ENCODE peak calls at places on chromosomes 1 and 21, in six cellular contexts. F is posterior cingulate gyrus, U is pancreas, C is T-helper 17 cell, N is anterior cingulate cortex, H is gastrocnemius medialis. D is an unnamed sample.

GRCh38 chr1:208456487-208456886 is 212.3 kb upstream of the PLXNA2 start:
- DNase-seq in F (no peak), U (no peak), C (no peak), N (no peak), H (no peak), D (no peak)

GRCh38 chr21:18970416-18970815 is 566.8 kb upstream of the TMPRSS15 start:
- DNase-seq in F (no peak), U (no peak), C (no peak), N (no peak), H (no peak), D (no peak)

GRCh38 chr1:2187619-2188018 is 7.0 kb downstream of the FAAP20 start:
- DNase-seq in F (no peak), U (no peak), C (no peak), N (no peak), H (no peak), D (no peak)

GRCh38 chr1:9081473-9081872 is 12.0 kb upstream of the SLC2A5 start:
- DNase-seq in F (no peak), U (no peak), C (no peak), N (no peak), H (no peak), D (no peak)

GRCh38 chr1:160830321-160831153 is 32.1 kb downstream of the CD244 start:
- DNase-seq in F (peak), U (peak), C (peak), N (no peak), H (no peak), D (peak)

GRCh38 chr1:236604218-236605029 is at the start of gene HEATR1:
- DNase-seq in F (peak), U (peak), C (peak), N (peak), H (peak), D (peak)

GRCh38 chr1:64630611-64631010 is 114.3 kb upstream of the RAVER2 start:
- DNase-seq in F (no peak), U (no peak), C (no peak), N (no peak), H (no peak), D (no peak)

GRCh38 chr1:214983126-214983869 is 99.2 kb upstream of the KCNK2 start:
- DNase-seq in F (no peak), U (no peak), C (no peak), N (no peak), H (no peak), D (no peak)

GRCh38 chr1:46411601-46412341 is 17.7 kb downstream of the FAAH start:
- DNase-seq in F (peak), U (no peak), C (no peak), N (no peak), H (no peak), D (no peak)

GRCh38 chr1:37153701-37154100 is 119.4 kb upstream of the GRIK3 start:
- DNase-seq in F (no peak), U (no peak), C (no peak), N (no peak), H (no peak), D (no peak)

GRCh38 chr1:219261454-219261853 is 87.8 kb downstream of the LYPLAL1 start:
- DNase-seq in F (no peak), U (no peak), C (no peak), N (no peak), H (no peak), D (no peak)

GRCh38 chr1:221726331-221726692 is 15.6 kb downstream of the DUSP10 start:
- DNase-seq in F (no peak), U (no peak), C (no peak), N (no peak), H (no peak), D (no peak)

GRCh38 chr1:197674286-197674685 is 101.0 kb downstream of the DENND1B start:
- DNase-seq in F (no peak), U (no peak), C (no peak), N (no peak), H (no peak), D (no peak)

GRCh38 chr1:206911064-206911663 is 10.6 kb downstream of the FCMR start:
- DNase-seq in F (no peak), U (no peak), C (no peak), N (no peak), H (peak), D (no peak)

GRCh38 chr1:183734600-183735036 is 70.3 kb upstream of the RGL1 start:
- DNase-seq in F (peak), U (no peak), C (no peak), N (peak), H (peak), D (no peak)

GRCh38 chr1:244322791-244323521 is 128.8 kb downstream of the ADSS2 start:
- DNase-seq in F (no peak), U (no peak), C (no peak), N (no peak), H (peak), D (peak)

GRCh38 chr1:20896824-20897223 is 109.7 kb upstream of the HP1BP3 start:
- DNase-seq in F (no peak), U (no peak), C (no peak), N (no peak), H (no peak), D (no peak)

GRCh38 chr1:80448081-80448480 is 1352.7 kb upstream of the ADGRL2 start:
- DNase-seq in F (no peak), U (no peak), C (no peak), N (no peak), H (no peak), D (no peak)